ENCODE peak calls at places on chromosome 17, in ten cellular contexts. L, W, K, U, Q, N, T, C, H and I are unnamed samples.

GRCh38 chr17:83136156-83136555 is 56.7 kb downstream of the METRNL start:
- DNase-seq in L (peak; percentile 11), W (no peak), K (no peak), U (no peak), Q (no peak), N (no peak), T (no peak), C (peak; percentile 19), H (no peak), I (no peak)

GRCh38 chr17:81932333-81932983 is 4.6 kb downstream of the PYCR1 start:
- DNase-seq in L (no peak), W (no peak), K (no peak), U (no peak), Q (no peak), N (no peak), T (no peak), C (no peak), H (no peak), I (no peak)

GRCh38 chr17:81254955-81255717 is 16.0 kb downstream of the NDUFAF8 start:
- DNase-seq in L (peak; percentile 84), W (no peak), K (no peak), U (peak; percentile 96), Q (no peak), N (peak; percentile 68), T (no peak), C (peak; percentile 86), H (peak; percentile 50), I (peak; percentile 43)

GRCh38 chr17:42744283-42744805 is 496 bp downstream of the EZH1 start:
- DNase-seq in L (no peak), W (no peak), K (peak; percentile 28), U (peak; percentile 76), Q (peak; percentile 78), N (peak; percentile 68), T (no peak), C (peak; percentile 81), H (peak; percentile 78), I (no peak)

GRCh38 chr17:76940293-76940692 is 72.1 kb downstream of the MGAT5B start:
- DNase-seq in L (no peak), W (no peak), K (no peak), U (no peak), Q (no peak), N (no peak), T (no peak), C (no peak), H (no peak), I (no peak)

GRCh38 chr17:71188811-71189492 is 931.9 kb upstream of the SOX9 start:
- DNase-seq in L (no peak), W (no peak), K (no peak), U (no peak), Q (no peak), N (no peak), T (no peak), C (no peak), H (no peak), I (peak; percentile 57)

GRCh38 chr17:45170976-45171337 is 9.3 kb downstream of the HEXIM2 start:
- DNase-seq in L (no peak), W (no peak), K (peak; percentile 65), U (peak; percentile 31), Q (no peak), N (peak; percentile 81), T (peak; percentile 54), C (peak; percentile 95), H (peak; percentile 91), I (peak; percentile 78)

GRCh38 chr17:50660042-50660886 is 25.6 kb downstream of the ABCC3 start:
- DNase-seq in L (no peak), W (no peak), K (no peak), U (peak; percentile 49), Q (no peak), N (no peak), T (peak; percentile 87), C (no peak), H (peak; percentile 82), I (no peak)

GRCh38 chr17:7284911-7285310 is 3.4 kb downstream of the SLC2A4 start:
- DNase-seq in L (no peak), W (no peak), K (no peak), U (no peak), Q (no peak), N (no peak), T (no peak), C (no peak), H (no peak), I (no peak)

GRCh38 chr17:7281953-7282751 is 634 bp downstream of the SLC2A4 start:
- DNase-seq in L (peak; percentile 75), W (no peak), K (no peak), U (no peak), Q (no peak), N (no peak), T (peak; percentile 71), C (no peak), H (peak; percentile 63), I (no peak)

GRCh38 chr17:7283471-7284216 is 2.1 kb downstream of the SLC2A4 start:
- DNase-seq in L (no peak), W (no peak), K (no peak), U (no peak), Q (no peak), N (no peak), T (peak; percentile 15), C (no peak), H (no peak), I (no peak)

GRCh38 chr17:7281074-7281952 is at the start of gene SLC2A4:
- DNase-seq in L (peak; percentile 98), W (peak; percentile 59), K (peak; percentile 78), U (peak; percentile 96), Q (peak; percentile 97), N (peak; percentile 92), T (peak; percentile 99), C (peak; percentile 94), H (peak; percentile 98), I (peak; percentile 77)

DNA sequence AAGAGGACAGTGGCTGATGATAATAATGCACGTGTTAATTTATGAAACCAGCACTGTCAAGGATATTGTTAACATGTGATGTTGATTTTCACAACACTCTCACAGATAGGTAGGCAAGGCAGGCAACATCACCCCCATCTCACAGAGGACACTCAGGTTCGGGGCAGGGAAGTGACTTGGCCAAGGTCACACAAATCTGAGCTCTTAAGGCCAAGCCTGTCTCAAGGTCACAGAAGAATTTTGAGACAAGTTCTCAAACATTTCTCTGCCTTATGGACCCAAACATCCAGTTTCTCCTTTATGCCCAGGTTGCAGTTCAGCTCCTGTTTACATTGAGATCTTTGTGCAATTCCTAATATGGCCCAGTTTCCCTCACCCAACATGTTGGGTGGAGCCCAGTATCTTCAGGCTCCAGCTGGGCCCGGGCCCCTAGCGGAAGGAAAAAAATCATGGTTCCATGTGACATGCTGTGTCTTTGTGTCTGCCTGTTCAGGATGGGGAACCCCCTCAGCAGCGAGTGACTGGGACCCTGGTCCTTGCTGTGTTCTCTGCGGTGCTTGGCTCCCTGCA is 1.3 kb downstream of the SLC2A4 start:
- DNase-seq in L (no peak), W (no peak), K (no peak), U (no peak), Q (peak; percentile 26), N (no peak), T (peak; percentile 17), C (no peak), H (no peak), I (no peak)
- TF ChIP-seq CTCF in L (no peak), W (no peak), K (no peak), U (no peak), Q (no peak), N (no peak), T (no peak), C (no peak), H (no peak), I (no peak)

GRCh38 chr17:37194208-37194607 is 181.6 kb upstream of the C17orf78 start:
- DNase-seq in L (no peak), W (no peak), K (no peak), U (no peak), Q (no peak), N (no peak), T (no peak), C (no peak), H (no peak), I (no peak)
- TF ChIP-seq CTCF in L (no peak), W (no peak), K (no peak), U (no peak), Q (no peak), N (no peak), T (no peak), C (no peak), H (no peak), I (no peak)

GRCh38 chr17:78715876-78716275 is 66.2 kb downstream of the CYTH1 start:
- DNase-seq in L (no peak), W (no peak), K (no peak), U (no peak), Q (no peak), N (no peak), T (no peak), C (no peak), H (no peak), I (no peak)

GRCh38 chr17:78715000-78715771 is 66.9 kb downstream of the CYTH1 start:
- DNase-seq in L (no peak), W (no peak), K (no peak), U (peak; percentile 22), Q (no peak), N (no peak), T (no peak), C (no peak), H (no peak), I (no peak)

GRCh38 chr17:78717431-78717980 is 64.6 kb downstream of the CYTH1 start:
- DNase-seq in L (no peak), W (no peak), K (no peak), U (no peak), Q (no peak), N (no peak), T (peak; percentile 75), C (no peak), H (peak; percentile 51), I (no peak)

GRCh38 chr17:78716292-78716691 is 65.8 kb downstream of the CYTH1 start:
- DNase-seq in L (no peak), W (no peak), K (no peak), U (no peak), Q (no peak), N (no peak), T (peak; percentile 47), C (no peak), H (no peak), I (no peak)

DNA sequence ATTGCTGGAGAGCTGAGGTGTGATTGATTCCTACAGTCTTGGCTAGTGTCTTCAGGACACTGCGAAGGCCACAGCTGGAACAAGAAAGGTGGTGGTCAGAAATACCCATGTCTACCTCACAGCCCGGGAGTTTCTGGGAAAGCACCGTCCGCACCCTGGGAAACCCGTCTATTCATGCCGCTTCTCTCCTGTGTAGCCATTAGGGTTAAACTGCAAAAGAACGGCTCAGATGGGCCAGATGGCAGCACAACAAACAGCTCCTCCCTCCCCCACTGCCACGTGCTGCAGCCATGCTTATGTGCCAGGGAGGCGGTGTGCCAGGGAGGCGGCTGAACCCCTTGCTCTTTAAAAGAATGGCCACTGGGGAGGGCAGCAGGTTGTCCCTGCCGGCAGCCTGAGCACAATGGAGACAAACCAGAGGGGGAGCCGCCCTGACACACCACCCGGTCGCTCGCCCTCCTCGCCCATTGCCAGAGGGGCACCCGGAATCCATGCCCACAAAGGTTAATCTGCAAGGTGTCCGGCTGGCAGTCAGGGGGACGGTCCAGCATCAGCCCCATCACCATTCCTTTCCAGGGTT is 65.2 kb downstream of the CYTH1 start:
- DNase-seq in L (peak; percentile 67), W (no peak), K (no peak), U (peak; percentile 87), Q (no peak), N (peak; percentile 63), T (peak; percentile 82), C (peak; percentile 74), H (peak; percentile 88), I (peak; percentile 12)
- TF ChIP-seq CTCF in L (no peak), W (no peak), K (no peak), U (no peak), Q (no peak), N (no peak), T (no peak), C (no peak), H (no peak), I (no peak)

DNA sequence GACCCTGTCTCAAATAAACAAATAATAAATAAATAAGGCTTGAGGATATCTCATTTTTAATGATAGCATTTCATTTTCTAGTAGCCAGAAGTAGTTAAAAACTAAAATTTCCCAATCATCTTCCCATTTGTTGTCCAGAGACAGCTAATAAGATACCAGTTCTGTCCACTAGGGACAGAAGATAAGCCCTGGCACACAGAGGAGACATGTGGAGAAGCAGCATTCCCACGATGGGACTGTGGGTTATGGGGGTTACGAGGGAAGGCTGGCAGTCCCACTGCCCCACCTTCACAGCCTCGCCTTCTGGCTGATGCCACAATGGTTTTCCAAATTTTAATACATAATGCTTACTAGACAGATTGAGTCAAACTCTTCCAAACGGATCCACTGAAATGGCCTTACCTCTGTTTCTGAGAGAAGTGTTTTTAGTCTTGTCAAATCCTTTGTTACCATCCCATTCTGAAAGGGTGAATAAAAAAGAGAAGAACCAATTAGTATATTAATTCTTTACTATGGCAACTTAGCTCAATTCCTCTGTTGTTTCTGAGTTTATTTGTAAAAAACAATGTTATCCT is 44.2 kb downstream of the HELZ start:
- DNase-seq in L (no peak), W (no peak), K (no peak), U (no peak), Q (no peak), N (no peak), T (peak; percentile 55), C (no peak), H (no peak), I (no peak)
- TF ChIP-seq CTCF in L (no peak), W (peak; percentile 55), K (peak; percentile 39), U (no peak), Q (peak; percentile 8), N (no peak), T (peak; percentile 66), C (peak; percentile 23), H (peak; percentile 26), I (peak; percentile 35)